ENCODE peak calls at places on chromosomes 2 and 18, in nine cellular contexts. X is MM.1S, I is neuronal stem cell, T is PC-9, R is neural progenitor cell, Z is HCT116, F is fibroblast of lung, M is K562, K is A549. V is an unnamed sample.

GRCh38 chr2:127145255-127145899 is 38.4 kb upstream of the BIN1 start:
- DNase-seq in X (no peak), Z (no peak), T (peak; percentile 75), F (no peak), R (no peak), I (no peak), M (no peak), K (no peak), V (peak; percentile 27)

GRCh38 chr2:41993086-41993812 is 54.6 kb upstream of the PKDCC start:
- DNase-seq in K (no peak), R (no peak), X (no peak), M (no peak), I (no peak), Z (no peak), F (no peak), T (peak; percentile 28), V (no peak)

GRCh38 chr2:219252900-219253752 is at the start of gene TUBA4B:
- DNase-seq in I (no peak), R (peak; percentile 56), X (peak; percentile 53), T (peak; percentile 67), M (peak; percentile 58), Z (no peak), F (no peak), K (peak; percentile 43), V (peak; percentile 50)

GRCh38 chr18:58313491-58314032 is 269.5 kb downstream of the NEDD4L start:
- DNase-seq in X (no peak), R (no peak), F (no peak), I (no peak), M (no peak), K (no peak), Z (no peak), T (no peak), V (no peak)

GRCh38 chr2:84816426-84817026 is 64.4 kb downstream of the TRABD2A start:
- DNase-seq in M (no peak), K (no peak), X (peak; percentile 71), T (no peak), I (no peak), Z (no peak), F (no peak), R (no peak), V (no peak)

GRCh38 chr2:56267412-56267788 is 83.6 kb downstream of the CCDC85A start:
- DNase-seq in R (no peak), X (no peak), K (no peak), M (no peak), Z (no peak), I (no peak), F (no peak), T (no peak), V (no peak)

GRCh38 chr2:16009560-16009959 is 69.2 kb downstream of the MYCN start:
- DNase-seq in K (no peak), T (no peak), F (no peak), X (no peak), Z (no peak), R (no peak), I (no peak), M (no peak), V (no peak)

GRCh38 chr2:238203104-238203972 is at the start of gene ILKAP:
- DNase-seq in Z (peak; percentile 22), I (peak; percentile 75), F (peak; percentile 76), R (peak; percentile 94), K (peak; percentile 81), X (peak; percentile 90), T (peak; percentile 59), M (peak; percentile 99), V (peak; percentile 71)

GRCh38 chr2:383888-384287 is 96.0 kb upstream of the ALKAL2 start:
- DNase-seq in X (no peak), Z (peak; percentile 27), I (no peak), T (peak; percentile 70), M (no peak), R (no peak), K (peak; percentile 17), F (no peak), V (no peak)

GRCh38 chr2:217857624-217858506 is 144.9 kb downstream of the TNS1 start:
- DNase-seq in F (no peak), K (no peak), T (no peak), X (no peak), Z (no peak), M (no peak), I (no peak), R (no peak), V (no peak)

GRCh38 chr2:56229397-56230060 is 45.7 kb downstream of the CCDC85A start:
- DNase-seq in I (no peak), T (no peak), K (no peak), X (no peak), F (no peak), M (no peak), Z (no peak), R (no peak), V (no peak)

GRCh38 chr2:30149513-30149912 is 2.7 kb downstream of the YPEL5 start:
- DNase-seq in I (no peak), Z (no peak), X (no peak), K (no peak), M (no peak), R (peak; percentile 40), F (no peak), T (peak; percentile 40), V (no peak)

GRCh38 chr2:171895781-171896180 is 1.7 kb upstream of the SLC25A12 start:
- DNase-seq in K (no peak), I (no peak), T (no peak), Z (no peak), F (no peak), X (no peak), M (no peak), R (no peak), V (no peak)

GRCh38 chr18:26617151-26617554 is 68.8 kb upstream of the KCTD1 start:
- DNase-seq in M (no peak), F (peak; percentile 83), I (no peak), Z (peak; percentile 47), X (no peak), R (no peak), K (peak; percentile 92), T (peak; percentile 92), V (peak; percentile 90)

GRCh38 chr2:167945660-167946366 is 301.6 kb downstream of the STK39 start:
- DNase-seq in R (peak; percentile 52), X (no peak), K (no peak), T (no peak), Z (no peak), F (no peak), I (no peak), M (peak; percentile 46), V (no peak)

GRCh38 chr2:96409543-96410184 is 74.1 kb downstream of the NCAPH start:
- DNase-seq in R (peak; percentile 29), Z (no peak), K (no peak), X (no peak), M (no peak), T (no peak), I (no peak), F (peak; percentile 8), V (no peak)

GRCh38 chr18:79828258-79828657 is 30.5 kb downstream of the KCNG2 start:
- DNase-seq in R (no peak), T (no peak), Z (no peak), I (no peak), M (no peak), K (no peak), F (no peak), X (no peak), V (no peak)

GRCh38 chr2:167386694-167387093 is 498.4 kb downstream of the XIRP2 start:
- DNase-seq in X (no peak), K (no peak), F (no peak), Z (no peak), M (no peak), I (no peak), T (no peak), R (peak; percentile 28), V (no peak)

GRCh38 chr2:151843669-151844017 is 15.4 kb upstream of the ARL5A start:
- DNase-seq in R (no peak), Z (no peak), T (no peak), K (no peak), F (no peak), I (no peak), M (no peak), X (no peak), V (no peak)

GRCh38 chr2:118689033-118689432 is 158.4 kb downstream of the EN1 start:
- DNase-seq in T (no peak), M (no peak), Z (no peak), X (no peak), R (no peak), F (no peak), K (no peak), I (no peak), V (no peak)
- H3K4me2 ChIP-seq in T (no peak overlapping the region), M (no peak overlapping the region), Z (no peak overlapping the region), X (no peak overlapping the region), R (no peak overlapping the region), F (no peak overlapping the region), K (no peak overlapping the region), I (no peak overlapping the region), V (no peak overlapping the region)

GRCh38 chr2:89834306-89834705 is 1142.8 kb downstream of the RPIA start:
- DNase-seq in Z (no peak), I (no peak), T (no peak), K (no peak), F (no peak), X (no peak), R (no peak), M (no peak), V (no peak)
- H3K9me3 ChIP-seq in Z (no peaks in the 10 kb centered on the region), I (peaks cover 35% of the 10 kb centered on the region), T (peaks cover 55% of the 10 kb centered on the region), K (peaks cover 47% of the 10 kb centered on the region), F (peaks cover 18% of the 10 kb centered on the region), X (peaks cover 3% of the 10 kb centered on the region), R (peaks cover 7% of the 10 kb centered on the region), M (peaks cover 37% of the 10 kb centered on the region), V (peaks cover 46% of the 10 kb centered on the region)

GRCh38 chr2:208827549-208828221 is 421.1 kb downstream of the PTH2R start:
- DNase-seq in I (no peak), K (no peak), M (no peak), R (peak; percentile 34), X (peak; percentile 92), T (no peak), F (no peak), Z (no peak), V (no peak)
- H3K4me2 ChIP-seq in I (no peak overlapping the region), K (no peak overlapping the region), M (no peak overlapping the region), R (no peak overlapping the region), X (peak overlapping the region; percentile 41), T (no peak overlapping the region), F (no peak overlapping the region), Z (no peak overlapping the region), V (no peak overlapping the region)

DNA sequence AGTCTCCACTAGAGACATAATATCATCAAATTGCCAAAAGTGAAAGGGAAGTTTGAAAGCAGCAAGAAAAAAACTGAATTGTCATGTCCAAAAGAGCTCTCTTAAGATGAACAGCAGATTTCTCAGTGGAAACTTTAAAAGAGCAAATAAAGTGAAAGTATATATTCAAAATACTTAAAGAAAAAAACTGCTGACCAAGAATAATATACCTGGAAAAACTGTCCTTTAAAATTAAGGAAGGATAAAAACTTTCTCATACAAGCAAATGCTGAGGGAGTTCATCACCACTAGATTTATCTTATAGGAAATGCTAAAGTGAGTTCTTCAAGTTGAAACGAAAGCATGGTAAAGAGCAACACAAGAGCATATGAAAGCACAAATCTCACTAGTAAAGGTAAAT is 83.3 kb upstream of the SCN1A start:
- DNase-seq in R (no peak), M (no peak), X (no peak), I (no peak), Z (no peak), K (no peak), T (no peak), F (no peak), V (no peak)
- H3K9me3 ChIP-seq in R (no peaks in the 10 kb centered on the region), M (no peaks in the 10 kb centered on the region), X (no peaks in the 10 kb centered on the region), I (peaks cover 2% of the 10 kb centered on the region), Z (no peaks in the 10 kb centered on the region), K (peaks cover under 1% of the 10 kb centered on the region), T (no peaks in the 10 kb centered on the region), F (no peaks in the 10 kb centered on the region), V (peaks cover 4% of the 10 kb centered on the region)

GRCh38 chr2:65344182-65344581 is 88.2 kb downstream of the SPRED2 start:
- DNase-seq in Z (no peak), X (no peak), R (no peak), K (no peak), I (no peak), M (no peak), T (no peak), F (no peak), V (no peak)
- H3K4me2 ChIP-seq in Z (no peak overlapping the region), X (no peak overlapping the region), R (no peak overlapping the region), K (no peak overlapping the region), I (no peak overlapping the region), M (no peak overlapping the region), T (no peak overlapping the region), F (no peak overlapping the region), V (no peak overlapping the region)